ENCODE peak calls at places on chromosomes 1 and 21, in five cellular contexts. One of them, this sample, is unnamed.

GRCh38 chr1:183537405-183537804 is 52.9 kb downstream of the NCF2 start:
- DNase-seq in iris pigment epithelial cell: peak; percentile 27
- DNase-seq in NCI-H1930: no peak
- DNase-seq in GM12891: no peak
- DNase-seq in DMS153: no peak
- DNase-seq in this sample: no peak

GRCh38 chr1:231702804-231703203 is 76.2 kb downstream of the DISC1 start:
- DNase-seq in iris pigment epithelial cell: peak; percentile 43
- DNase-seq in DMS153: no peak
- DNase-seq in GM12891: no peak
- DNase-seq in NCI-H1930: no peak
- DNase-seq in this sample: no peak

GRCh38 chr1:234535763-234536515 is 57.0 kb upstream of the TARBP1 start:
- DNase-seq in DMS153: no peak
- DNase-seq in GM12891: no peak
- DNase-seq in NCI-H1930: no peak
- DNase-seq in iris pigment epithelial cell: peak; percentile 85
- DNase-seq in this sample: no peak

GRCh38 chr21:46368533-46369285 is 44.8 kb downstream of the PCNT start:
- DNase-seq in iris pigment epithelial cell: no peak
- DNase-seq in GM12891: peak; percentile 59
- DNase-seq in NCI-H1930: no peak
- DNase-seq in DMS153: no peak
- DNase-seq in this sample: no peak

GRCh38 chr1:29343476-29343875 is 107.2 kb downstream of the PTPRU start:
- DNase-seq in DMS153: no peak
- DNase-seq in iris pigment epithelial cell: no peak
- DNase-seq in GM12891: no peak
- DNase-seq in NCI-H1930: no peak
- DNase-seq in this sample: no peak

GRCh38 chr1:161046574-161047167 is 894 bp upstream of the USF1 start:
- DNase-seq in DMS153: no peak
- DNase-seq in iris pigment epithelial cell: no peak
- DNase-seq in NCI-H1930: no peak
- DNase-seq in GM12891: no peak
- DNase-seq in this sample: no peak

GRCh38 chr21:35827004-35827403 is 233.3 kb downstream of the SETD4 start:
- DNase-seq in DMS153: no peak
- DNase-seq in NCI-H1930: no peak
- DNase-seq in GM12891: no peak
- DNase-seq in iris pigment epithelial cell: no peak
- DNase-seq in this sample: no peak

GRCh38 chr21:18443085-18443484 is 39.5 kb upstream of the TMPRSS15 start:
- DNase-seq in DMS153: peak; percentile 79
- DNase-seq in GM12891: no peak
- DNase-seq in iris pigment epithelial cell: no peak
- DNase-seq in NCI-H1930: peak; percentile 1
- DNase-seq in this sample: peak; percentile 33

GRCh38 chr1:58927026-58927721 is 143.3 kb upstream of the JUN start:
- DNase-seq in iris pigment epithelial cell: no peak
- DNase-seq in NCI-H1930: no peak
- DNase-seq in DMS153: peak; percentile 22
- DNase-seq in GM12891: no peak
- DNase-seq in this sample: no peak

This sample was measured in NCI-H2081 treated with DMSO at 0.1 percent for 48 hours.